ENCODE peak calls at places on chromosomes 5 and 9, in six cellular contexts. H, M, Z, F, V and T are unnamed samples.

GRCh38 chr5:174503461-174504265 is 220.7 kb upstream of the MSX2 start:
- DNase-seq in H (peak), F (no peak), Z (no peak), M (no peak), V (peak), T (peak)

GRCh38 chr5:133052317-133053175 is 733 bp downstream of the HSPA4 start:
- DNase-seq in M (peak), Z (no peak), H (no peak), V (peak), F (peak), T (peak)

GRCh38 chr9:112844771-112845542 is 45.7 kb downstream of the SLC46A2 start:
- DNase-seq in F (peak), Z (peak), V (peak), H (peak), M (peak), T (peak)

GRCh38 chr9:125649315-125649714 is 57.7 kb downstream of the MAPKAP1 start:
- DNase-seq in M (no peak), V (peak), F (no peak), Z (no peak), H (no peak), T (no peak)

GRCh38 chr5:17087035-17087434 is 130.4 kb upstream of the BASP1 start:
- DNase-seq in M (no peak), Z (no peak), H (no peak), V (peak), F (no peak), T (no peak)

GRCh38 chr5:150649108-150649827 is 8.8 kb downstream of the SYNPO start:
- DNase-seq in Z (no peak), F (no peak), H (no peak), V (no peak), M (no peak), T (no peak)

GRCh38 chr9:72753261-72753893 is 199.5 kb downstream of the ALDH1A1 start:
- DNase-seq in V (peak), Z (no peak), H (no peak), M (no peak), F (no peak), T (peak)

GRCh38 chr5:91219803-91220371 is 163.2 kb downstream of the ARRDC3 start:
- DNase-seq in V (peak), H (peak), F (no peak), M (peak), Z (no peak), T (no peak)

GRCh38 chr9:134185536-134186011 is 21.2 kb upstream of the RNU6ATAC start:
- DNase-seq in H (no peak), M (no peak), Z (no peak), V (no peak), F (no peak), T (no peak)

GRCh38 chr9:114616684-114617520 is 5.8 kb downstream of the TMEM268 start:
- DNase-seq in M (peak), Z (no peak), F (peak), H (peak), V (no peak), T (no peak)

GRCh38 chr9:116910201-116910600 is 223.1 kb downstream of the TRIM32 start:
- DNase-seq in Z (no peak), V (no peak), F (no peak), M (no peak), H (no peak), T (no peak)

GRCh38 chr5:134466241-134467069 is 54.8 kb upstream of the CDKN2AIPNL start:
- DNase-seq in H (peak), M (peak), F (peak), V (peak), Z (no peak), T (no peak)

GRCh38 chr5:132296412-132297001 is 2.3 kb downstream of the SLC22A4 start:
- DNase-seq in H (no peak), F (no peak), Z (no peak), V (peak), M (no peak), T (no peak)

GRCh38 chr9:79868532-79869189 is 296.9 kb downstream of the TLE4 start:
- DNase-seq in F (no peak), V (no peak), Z (no peak), H (no peak), M (no peak), T (no peak)

GRCh38 chr9:18708429-18708828 is 234.5 kb downstream of the ADAMTSL1 start:
- DNase-seq in V (no peak), H (no peak), Z (no peak), F (no peak), M (no peak), T (no peak)

GRCh38 chr5:123450641-123451421 is 27.6 kb upstream of the CEP120 start:
- DNase-seq in F (no peak), V (peak), H (no peak), M (no peak), Z (no peak), T (peak)

GRCh38 chr9:20872340-20872977 is 159.0 kb downstream of the HACD4 start:
- DNase-seq in V (peak), M (no peak), H (no peak), F (no peak), Z (no peak), T (no peak)